ENCODE peak calls at places on chromosomes 11 and 22, in four cellular contexts. C is GM12878, O is HepG2, L is H1. R is an unnamed sample.

GRCh38 chr11:37504066-37504611 is 906.1 kb upstream of the RAG2 start:
- DNase-seq in O (no peak), C (peak), L (no peak), R (no peak)

GRCh38 chr11:11867720-11868119 is 25.9 kb downstream of the USP47 start:
- DNase-seq in L (no peak), O (no peak), C (no peak), R (no peak)

GRCh38 chr22:49540571-49541450 is 286.9 kb downstream of the BRD1 start:
- DNase-seq in O (no peak), L (no peak), C (no peak), R (no peak)

GRCh38 chr22:17921871-17922821 is 102.2 kb downstream of the MICAL3 start:
- DNase-seq in O (peak), C (no peak), L (peak), R (peak)

GRCh38 chr11:68643576-68643975 is 40.8 kb upstream of the GAL start:
- DNase-seq in C (no peak), O (no peak), L (no peak), R (no peak)

GRCh38 chr11:113705871-113706654 is at the start of gene TMPRSS5:
- DNase-seq in C (no peak), L (no peak), O (peak), R (no peak)

GRCh38 chr11:73274722-73275380 is 2.7 kb downstream of the P2RY6 start:
- DNase-seq in L (no peak), O (no peak), C (no peak), R (no peak)

GRCh38 chr11:112481893-112482292 is 221.2 kb upstream of the PLET1 start:
- DNase-seq in L (no peak), C (no peak), O (no peak), R (no peak)

GRCh38 chr11:124086447-124086846 is 28.8 kb upstream of the VWA5A start:
- DNase-seq in C (no peak), O (no peak), L (no peak), R (no peak)

GRCh38 chr11:105181100-105181499 is 41.5 kb upstream of the CARD18 start:
- DNase-seq in O (no peak), C (no peak), L (no peak), R (no peak)

GRCh38 chr22:36982136-36982535 is 37.1 kb downstream of the TST start:
- DNase-seq in O (no peak), L (no peak), C (no peak), R (peak)

GRCh38 chr22:35150163-35151107 is 84.5 kb downstream of the ISX start:
- DNase-seq in C (no peak), O (peak), L (peak), R (peak)

GRCh38 chr11:104432526-104432925 is 268.6 kb upstream of the PDGFD start:
- DNase-seq in O (no peak), C (no peak), L (no peak), R (no peak)

GRCh38 chr11:112082729-112083128 is 3.8 kb downstream of the TIMM8B start:
- DNase-seq in L (no peak), O (no peak), C (no peak), R (no peak)

GRCh38 chr11:65942531-65942930 is 2.7 kb upstream of the TSGA10IP start:
- DNase-seq in C (no peak), O (no peak), L (no peak), R (no peak)

GRCh38 chr11:8102296-8102915 is 21.4 kb downstream of the TUB start:
- DNase-seq in O (no peak), L (no peak), C (no peak), R (no peak)

GRCh38 chr11:92916299-92916698 is 53.2 kb upstream of the MTNR1B start:
- DNase-seq in O (no peak), L (no peak), C (no peak), R (no peak)

GRCh38 chr11:9330387-9331384 is 16.3 kb upstream of the TMEM41B start:
- DNase-seq in L (no peak), C (no peak), O (no peak), R (no peak)

DNA sequence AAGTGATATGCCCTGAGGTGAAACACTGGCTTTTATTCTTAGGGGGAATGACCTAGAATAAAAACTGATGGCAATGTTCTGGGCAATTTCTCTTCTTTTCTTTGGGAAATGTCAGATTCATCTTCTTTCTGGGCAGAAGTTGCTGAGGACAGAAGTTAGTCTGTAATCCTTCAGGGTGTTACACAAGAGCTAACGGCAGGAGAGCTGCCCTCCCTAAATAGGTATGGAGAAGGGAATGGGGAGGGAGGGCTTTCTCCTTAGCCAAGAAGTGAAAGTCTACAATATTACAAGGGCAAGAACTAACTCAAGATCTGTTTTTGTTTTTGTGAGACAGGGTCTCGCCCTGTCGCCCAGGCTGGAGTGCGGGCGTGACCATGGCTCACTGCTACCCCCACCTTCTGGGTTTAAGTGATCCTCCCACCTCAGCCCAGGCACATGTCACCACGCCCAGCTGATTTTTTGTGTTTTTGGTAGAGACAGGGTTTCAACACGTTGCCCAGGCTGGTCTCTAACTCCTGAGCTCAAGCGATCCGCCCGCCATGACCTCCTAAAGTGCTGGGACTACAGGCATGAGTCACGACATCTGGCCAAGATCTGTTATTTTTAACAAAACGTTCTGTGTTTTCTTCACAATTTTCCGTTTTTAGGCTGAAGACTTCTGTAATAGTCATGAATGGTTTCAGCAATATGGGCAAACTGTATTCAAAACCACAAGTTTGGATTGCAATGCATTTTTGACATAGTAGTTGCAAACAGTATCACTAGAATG is 7.2 kb downstream of the PIWIL4 start:
- DNase-seq in O (no peak), C (no peak), L (no peak), R (no peak)
- TF ChIP-seq HDAC6 in O (no peak), C (no peak), L (no peak), R (no peak)

GRCh38 chr11:76270387-76270786 is 64.1 kb upstream of the WNT11 start:
- DNase-seq in L (no peak), C (no peak), O (no peak), R (no peak)
- TF ChIP-seq HDAC6 in L (no peak), C (no peak), O (no peak), R (no peak)

GRCh38 chr11:88306785-88307184 is 30.8 kb downstream of the CTSC start:
- DNase-seq in C (no peak), L (no peak), O (no peak), R (no peak)
- TF ChIP-seq HDAC6 in C (no peak), L (no peak), O (no peak), R (no peak)

DNA sequence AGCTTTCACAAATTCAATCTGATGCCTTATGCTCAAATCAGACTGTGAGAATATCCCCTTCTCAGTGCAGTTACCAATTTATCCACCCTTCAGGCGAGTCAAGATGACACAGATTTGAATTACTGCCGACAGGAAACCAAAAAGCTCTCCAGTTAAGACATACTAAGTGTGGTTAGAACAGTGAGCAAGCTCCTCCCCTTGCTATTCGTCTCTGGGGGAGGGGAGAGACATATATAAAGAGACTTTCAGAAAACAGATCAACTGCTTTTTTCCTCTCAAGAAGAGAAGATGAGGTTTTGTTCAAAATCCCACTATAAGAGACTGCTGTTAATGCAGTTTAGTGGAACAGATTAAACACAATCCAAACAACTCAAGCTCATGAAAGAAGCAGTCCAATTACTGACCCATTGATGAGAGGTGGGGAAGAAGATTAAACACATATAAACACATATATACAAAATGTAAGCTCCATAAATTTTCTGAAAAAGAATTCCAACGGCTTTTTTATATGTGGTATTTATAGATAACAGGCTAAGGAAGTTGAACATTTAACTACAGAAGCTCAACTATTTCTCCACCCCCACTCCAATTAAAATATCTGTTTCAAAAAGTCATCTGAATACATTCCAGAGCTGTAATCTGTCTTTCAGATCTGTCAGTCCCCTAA is 102.7 kb downstream of the MRTFA start:
- DNase-seq in C (peak), O (no peak), L (no peak), R (peak)
- TF ChIP-seq HDAC6 in C (no peak), O (no peak), L (no peak), R (no peak)

GRCh38 chr11:85811624-85812023 is 683 bp upstream of the SYTL2 start:
- DNase-seq in O (no peak), L (no peak), C (no peak), R (no peak)

GRCh38 chr11:85809191-85809590 is 1.8 kb downstream of the SYTL2 start:
- DNase-seq in O (no peak), L (no peak), C (no peak), R (peak)

GRCh38 chr11:85810521-85810870 is 445 bp downstream of the SYTL2 start:
- DNase-seq in O (no peak), C (no peak), L (no peak), R (no peak)

GRCh38 chr11:85810871-85811611 is at the start of gene SYTL2:
- DNase-seq in O (peak), C (no peak), L (no peak), R (peak)

DNA sequence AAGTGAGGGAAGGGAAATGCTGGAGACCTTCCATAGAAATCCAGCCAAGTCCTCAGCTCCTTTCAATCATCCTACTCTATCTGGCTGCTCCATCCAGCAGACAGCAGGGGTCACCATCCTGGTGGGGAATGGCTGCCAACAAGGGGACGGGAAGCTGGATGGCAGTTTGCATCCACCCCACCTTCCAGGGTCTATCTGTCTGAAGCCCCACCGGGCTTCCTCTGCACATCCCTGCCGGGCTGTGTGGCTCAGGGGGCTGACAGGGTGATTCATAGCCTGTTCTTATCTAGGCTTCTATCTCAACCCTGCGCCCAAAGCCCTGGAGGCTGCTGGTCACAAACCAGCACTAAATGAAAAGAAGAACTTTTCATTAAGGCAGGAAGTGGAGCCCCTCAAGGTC is 1.1 kb downstream of the SYTL2 start:
- DNase-seq in L (no peak), O (peak), C (no peak), R (peak)
- TF ChIP-seq HDAC6 in L (no peak), O (no peak), C (no peak), R (no peak)

R was measured in K562.